ENCODE peak calls at places on chromosomes 5 and 9, in six cellular contexts. One of them, this sample, is unnamed.

GRCh38 chr5:132313378-132313777 is 19.2 kb downstream of the SLC22A4 start:
- DNase-seq in activated naive CD8-positive, alpha-beta T cell treated with anti-CD3 and anti-CD28 coated beads for 36 hours: no peak
- DNase-seq in non-pigmented ciliary epithelial cell: no peak
- DNase-seq in body of pancreas: no peak
- DNase-seq in GM12892: no peak
- DNase-seq in left colon: no peak
- DNase-seq in this sample: no peak

GRCh38 chr9:98635374-98635773 is 73.4 kb downstream of the GABBR2 start:
- DNase-seq in activated naive CD8-positive, alpha-beta T cell treated with anti-CD3 and anti-CD28 coated beads for 36 hours: no peak
- DNase-seq in non-pigmented ciliary epithelial cell: no peak
- DNase-seq in body of pancreas: no peak
- DNase-seq in GM12892: no peak
- DNase-seq in left colon: no peak
- DNase-seq in this sample: no peak

GRCh38 chr9:2787065-2787464 is 56.8 kb downstream of the PUM3 start:
- DNase-seq in activated naive CD8-positive, alpha-beta T cell treated with anti-CD3 and anti-CD28 coated beads for 36 hours: no peak
- DNase-seq in non-pigmented ciliary epithelial cell: no peak
- DNase-seq in body of pancreas: no peak
- DNase-seq in GM12892: no peak
- DNase-seq in left colon: no peak
- DNase-seq in this sample: no peak

GRCh38 chr9:83583151-83584014 is 39.6 kb upstream of the IDNK start:
- DNase-seq in activated naive CD8-positive, alpha-beta T cell treated with anti-CD3 and anti-CD28 coated beads for 36 hours: no peak
- DNase-seq in non-pigmented ciliary epithelial cell: peak
- DNase-seq in body of pancreas: peak
- DNase-seq in GM12892: peak
- DNase-seq in left colon: no peak
- DNase-seq in this sample: no peak

GRCh38 chr9:83965350-83966208 is 14.4 kb downstream of the HNRNPK start:
- DNase-seq in activated naive CD8-positive, alpha-beta T cell treated with anti-CD3 and anti-CD28 coated beads for 36 hours: no peak
- DNase-seq in non-pigmented ciliary epithelial cell: no peak
- DNase-seq in body of pancreas: no peak
- DNase-seq in GM12892: no peak
- DNase-seq in left colon: no peak
- DNase-seq in this sample: no peak

GRCh38 chr9:34392511-34392910 is 15.8 kb upstream of the MYORG start:
- DNase-seq in activated naive CD8-positive, alpha-beta T cell treated with anti-CD3 and anti-CD28 coated beads for 36 hours: no peak
- DNase-seq in non-pigmented ciliary epithelial cell: no peak
- DNase-seq in body of pancreas: no peak
- DNase-seq in GM12892: no peak
- DNase-seq in left colon: no peak
- DNase-seq in this sample: no peak

GRCh38 chr5:171288066-171288465 is 21.0 kb upstream of the TLX3 start:
- DNase-seq in activated naive CD8-positive, alpha-beta T cell treated with anti-CD3 and anti-CD28 coated beads for 36 hours: no peak
- DNase-seq in non-pigmented ciliary epithelial cell: no peak
- DNase-seq in body of pancreas: no peak
- DNase-seq in GM12892: no peak
- DNase-seq in left colon: no peak
- DNase-seq in this sample: no peak

GRCh38 chr9:121662896-121663580 is 11.6 kb downstream of the DAB2IP start:
- DNase-seq in activated naive CD8-positive, alpha-beta T cell treated with anti-CD3 and anti-CD28 coated beads for 36 hours: no peak
- DNase-seq in non-pigmented ciliary epithelial cell: no peak
- DNase-seq in body of pancreas: no peak
- DNase-seq in GM12892: no peak
- DNase-seq in left colon: no peak
- DNase-seq in this sample: no peak